ENCODE peak calls at places on chromosome 17, in seven cellular contexts. One of them, this sample, is unnamed.

GRCh38 chr17:40311575-40311974 is 2.6 kb downstream of the RARA start:
- DNase-seq in small intestine: no peak
- DNase-seq in CD8-positive, alpha-beta memory T cell: no peak
- DNase-seq in tibial artery: peak; percentile 89
- DNase-seq in HuH-7.5: no peak
- DNase-seq in fibroblast of mammary gland: no peak
- DNase-seq in stimulated activated CD4-positive, alpha-beta T cell treated with anti-CD3 and anti-CD28 coated beads, Interleukin-1b, Interleukin-23, amount 100 ng/mL, for 48 hours: no peak
- DNase-seq in this sample: no peak

GRCh38 chr17:15999974-16000827 is 577 bp downstream of the TTC19 start:
- DNase-seq in small intestine: peak; percentile 36
- DNase-seq in CD8-positive, alpha-beta memory T cell: no peak
- DNase-seq in tibial artery: peak; percentile 74
- DNase-seq in HuH-7.5: peak; percentile 18
- DNase-seq in fibroblast of mammary gland: peak; percentile 33
- DNase-seq in stimulated activated CD4-positive, alpha-beta T cell treated with anti-CD3 and anti-CD28 coated beads, Interleukin-1b, Interleukin-23, amount 100 ng/mL, for 48 hours: no peak
- DNase-seq in this sample: no peak

GRCh38 chr17:19996502-19996901 is 12.7 kb upstream of the SPECC1 start:
- DNase-seq in small intestine: no peak
- DNase-seq in CD8-positive, alpha-beta memory T cell: no peak
- DNase-seq in tibial artery: no peak
- DNase-seq in HuH-7.5: no peak
- DNase-seq in fibroblast of mammary gland: no peak
- DNase-seq in stimulated activated CD4-positive, alpha-beta T cell treated with anti-CD3 and anti-CD28 coated beads, Interleukin-1b, Interleukin-23, amount 100 ng/mL, for 48 hours: no peak
- DNase-seq in this sample: no peak

GRCh38 chr17:27602721-27603445 is 28.1 kb upstream of the LGALS9 start:
- DNase-seq in small intestine: peak; percentile 65
- DNase-seq in CD8-positive, alpha-beta memory T cell: peak; percentile 75
- DNase-seq in tibial artery: peak; percentile 80
- DNase-seq in HuH-7.5: peak; percentile 94
- DNase-seq in fibroblast of mammary gland: peak; percentile 63
- DNase-seq in stimulated activated CD4-positive, alpha-beta T cell treated with anti-CD3 and anti-CD28 coated beads, Interleukin-1b, Interleukin-23, amount 100 ng/mL, for 48 hours: peak; percentile 63
- DNase-seq in this sample: peak; percentile 95

GRCh38 chr17:81553616-81554181 is 1.5 kb upstream of the FAAP100 start:
- DNase-seq in small intestine: peak; percentile 19
- DNase-seq in CD8-positive, alpha-beta memory T cell: no peak
- DNase-seq in tibial artery: peak; percentile 78
- DNase-seq in HuH-7.5: no peak
- DNase-seq in fibroblast of mammary gland: peak; percentile 99
- DNase-seq in stimulated activated CD4-positive, alpha-beta T cell treated with anti-CD3 and anti-CD28 coated beads, Interleukin-1b, Interleukin-23, amount 100 ng/mL, for 48 hours: no peak
- DNase-seq in this sample: no peak

GRCh38 chr17:9056566-9056965 is 35.3 kb downstream of the NTN1 start:
- DNase-seq in small intestine: no peak
- DNase-seq in CD8-positive, alpha-beta memory T cell: no peak
- DNase-seq in tibial artery: no peak
- DNase-seq in HuH-7.5: no peak
- DNase-seq in fibroblast of mammary gland: no peak
- DNase-seq in stimulated activated CD4-positive, alpha-beta T cell treated with anti-CD3 and anti-CD28 coated beads, Interleukin-1b, Interleukin-23, amount 100 ng/mL, for 48 hours: no peak
- DNase-seq in this sample: no peak

GRCh38 chr17:50767030-50767429 is 288 bp downstream of the ANKRD40CL start:
- DNase-seq in small intestine: no peak
- DNase-seq in CD8-positive, alpha-beta memory T cell: no peak
- DNase-seq in tibial artery: no peak
- DNase-seq in HuH-7.5: no peak
- DNase-seq in fibroblast of mammary gland: no peak
- DNase-seq in stimulated activated CD4-positive, alpha-beta T cell treated with anti-CD3 and anti-CD28 coated beads, Interleukin-1b, Interleukin-23, amount 100 ng/mL, for 48 hours: no peak
- DNase-seq in this sample: peak; percentile 72

GRCh38 chr17:61422116-61422799 is 22.6 kb downstream of the TBX2 start:
- DNase-seq in small intestine: no peak
- DNase-seq in CD8-positive, alpha-beta memory T cell: no peak
- DNase-seq in tibial artery: no peak
- DNase-seq in HuH-7.5: no peak
- DNase-seq in fibroblast of mammary gland: no peak
- DNase-seq in stimulated activated CD4-positive, alpha-beta T cell treated with anti-CD3 and anti-CD28 coated beads, Interleukin-1b, Interleukin-23, amount 100 ng/mL, for 48 hours: no peak
- DNase-seq in this sample: peak; percentile 70

GRCh38 chr17:61635913-61636432 is 45.0 kb upstream of the NACA2 start:
- DNase-seq in small intestine: peak; percentile 55
- DNase-seq in CD8-positive, alpha-beta memory T cell: peak; percentile 63
- DNase-seq in tibial artery: no peak
- DNase-seq in HuH-7.5: peak; percentile 62
- DNase-seq in fibroblast of mammary gland: peak; percentile 69
- DNase-seq in stimulated activated CD4-positive, alpha-beta T cell treated with anti-CD3 and anti-CD28 coated beads, Interleukin-1b, Interleukin-23, amount 100 ng/mL, for 48 hours: peak; percentile 34
- DNase-seq in this sample: no peak

GRCh38 chr17:50765454-50766221 is 1.7 kb downstream of the ANKRD40CL start:
- DNase-seq in small intestine: peak; percentile 88
- DNase-seq in CD8-positive, alpha-beta memory T cell: no peak
- DNase-seq in tibial artery: no peak
- DNase-seq in HuH-7.5: no peak
- DNase-seq in fibroblast of mammary gland: no peak
- DNase-seq in stimulated activated CD4-positive, alpha-beta T cell treated with anti-CD3 and anti-CD28 coated beads, Interleukin-1b, Interleukin-23, amount 100 ng/mL, for 48 hours: no peak
- DNase-seq in this sample: peak; percentile 91

GRCh38 chr17:32276217-32276616 is 10.6 kb downstream of the RHBDL3 start:
- DNase-seq in small intestine: no peak
- DNase-seq in CD8-positive, alpha-beta memory T cell: no peak
- DNase-seq in tibial artery: no peak
- DNase-seq in HuH-7.5: no peak
- DNase-seq in fibroblast of mammary gland: no peak
- DNase-seq in stimulated activated CD4-positive, alpha-beta T cell treated with anti-CD3 and anti-CD28 coated beads, Interleukin-1b, Interleukin-23, amount 100 ng/mL, for 48 hours: no peak
- DNase-seq in this sample: no peak

GRCh38 chr17:57463103-57463885 is 207.0 kb downstream of the MSI2 start:
- DNase-seq in small intestine: no peak
- DNase-seq in CD8-positive, alpha-beta memory T cell: no peak
- DNase-seq in tibial artery: no peak
- DNase-seq in HuH-7.5: no peak
- DNase-seq in fibroblast of mammary gland: peak; percentile 74
- DNase-seq in stimulated activated CD4-positive, alpha-beta T cell treated with anti-CD3 and anti-CD28 coated beads, Interleukin-1b, Interleukin-23, amount 100 ng/mL, for 48 hours: peak; percentile 92
- DNase-seq in this sample: no peak

GRCh38 chr17:10337136-10337535 is 35.7 kb downstream of the MYH13 start:
- DNase-seq in small intestine: no peak
- DNase-seq in CD8-positive, alpha-beta memory T cell: no peak
- DNase-seq in tibial artery: no peak
- DNase-seq in HuH-7.5: no peak
- DNase-seq in fibroblast of mammary gland: peak; percentile 63
- DNase-seq in stimulated activated CD4-positive, alpha-beta T cell treated with anti-CD3 and anti-CD28 coated beads, Interleukin-1b, Interleukin-23, amount 100 ng/mL, for 48 hours: no peak
- DNase-seq in this sample: no peak

GRCh38 chr17:47272491-47272890 is 18.9 kb downstream of the ITGB3 start:
- DNase-seq in small intestine: no peak
- DNase-seq in CD8-positive, alpha-beta memory T cell: no peak
- DNase-seq in tibial artery: no peak
- DNase-seq in HuH-7.5: no peak
- DNase-seq in fibroblast of mammary gland: no peak
- DNase-seq in stimulated activated CD4-positive, alpha-beta T cell treated with anti-CD3 and anti-CD28 coated beads, Interleukin-1b, Interleukin-23, amount 100 ng/mL, for 48 hours: no peak
- DNase-seq in this sample: no peak

GRCh38 chr17:77666480-77666879 is 292.0 kb upstream of the TNRC6C start:
- DNase-seq in small intestine: no peak
- DNase-seq in CD8-positive, alpha-beta memory T cell: no peak
- DNase-seq in tibial artery: no peak
- DNase-seq in HuH-7.5: no peak
- DNase-seq in fibroblast of mammary gland: no peak
- DNase-seq in stimulated activated CD4-positive, alpha-beta T cell treated with anti-CD3 and anti-CD28 coated beads, Interleukin-1b, Interleukin-23, amount 100 ng/mL, for 48 hours: no peak
- DNase-seq in this sample: no peak

GRCh38 chr17:68437979-68438877 is 19.1 kb downstream of the WIPI1 start:
- DNase-seq in small intestine: peak; percentile 79
- DNase-seq in CD8-positive, alpha-beta memory T cell: peak; percentile 68
- DNase-seq in tibial artery: peak; percentile 38
- DNase-seq in HuH-7.5: no peak
- DNase-seq in fibroblast of mammary gland: no peak
- DNase-seq in stimulated activated CD4-positive, alpha-beta T cell treated with anti-CD3 and anti-CD28 coated beads, Interleukin-1b, Interleukin-23, amount 100 ng/mL, for 48 hours: peak; percentile 30
- DNase-seq in this sample: no peak

GRCh38 chr17:77451271-77451893 is 310.6 kb downstream of the SEC14L1 start:
- DNase-seq in small intestine: peak; percentile 77
- DNase-seq in CD8-positive, alpha-beta memory T cell: peak; percentile 80
- DNase-seq in tibial artery: peak; percentile 78
- DNase-seq in HuH-7.5: peak; percentile 80
- DNase-seq in fibroblast of mammary gland: peak; percentile 71
- DNase-seq in stimulated activated CD4-positive, alpha-beta T cell treated with anti-CD3 and anti-CD28 coated beads, Interleukin-1b, Interleukin-23, amount 100 ng/mL, for 48 hours: peak; percentile 73
- DNase-seq in this sample: no peak

GRCh38 chr17:75516255-75516618 is at the start of gene TSEN54:
- DNase-seq in small intestine: peak; percentile 94
- DNase-seq in CD8-positive, alpha-beta memory T cell: peak; percentile 96
- DNase-seq in tibial artery: peak; percentile 97
- DNase-seq in HuH-7.5: peak; percentile 95
- DNase-seq in fibroblast of mammary gland: peak; percentile 76
- DNase-seq in stimulated activated CD4-positive, alpha-beta T cell treated with anti-CD3 and anti-CD28 coated beads, Interleukin-1b, Interleukin-23, amount 100 ng/mL, for 48 hours: peak; percentile 95
- DNase-seq in this sample: peak; percentile 96

GRCh38 chr17:7466644-7467341 is 12.6 kb downstream of the ZBTB4 start:
- DNase-seq in small intestine: no peak
- DNase-seq in CD8-positive, alpha-beta memory T cell: no peak
- DNase-seq in tibial artery: peak; percentile 79
- DNase-seq in HuH-7.5: no peak
- DNase-seq in fibroblast of mammary gland: peak; percentile 92
- DNase-seq in stimulated activated CD4-positive, alpha-beta T cell treated with anti-CD3 and anti-CD28 coated beads, Interleukin-1b, Interleukin-23, amount 100 ng/mL, for 48 hours: no peak
- DNase-seq in this sample: no peak

GRCh38 chr17:73722163-73722562 is 77.9 kb upstream of the SDK2 start:
- DNase-seq in small intestine: no peak
- DNase-seq in CD8-positive, alpha-beta memory T cell: peak; percentile 56
- DNase-seq in tibial artery: no peak
- DNase-seq in HuH-7.5: no peak
- DNase-seq in fibroblast of mammary gland: no peak
- DNase-seq in stimulated activated CD4-positive, alpha-beta T cell treated with anti-CD3 and anti-CD28 coated beads, Interleukin-1b, Interleukin-23, amount 100 ng/mL, for 48 hours: no peak
- DNase-seq in this sample: no peak

GRCh38 chr17:28317965-28318758 is 838 bp upstream of the TMEM97 start:
- DNase-seq in small intestine: no peak
- DNase-seq in CD8-positive, alpha-beta memory T cell: no peak
- DNase-seq in tibial artery: no peak
- DNase-seq in HuH-7.5: peak; percentile 32
- DNase-seq in fibroblast of mammary gland: no peak
- DNase-seq in stimulated activated CD4-positive, alpha-beta T cell treated with anti-CD3 and anti-CD28 coated beads, Interleukin-1b, Interleukin-23, amount 100 ng/mL, for 48 hours: no peak
- DNase-seq in this sample: no peak

GRCh38 chr17:57516290-57517215 is 228.5 kb downstream of the CCDC182 start:
- DNase-seq in small intestine: no peak
- DNase-seq in CD8-positive, alpha-beta memory T cell: no peak
- DNase-seq in tibial artery: no peak
- DNase-seq in HuH-7.5: peak; percentile 45
- DNase-seq in fibroblast of mammary gland: no peak
- DNase-seq in stimulated activated CD4-positive, alpha-beta T cell treated with anti-CD3 and anti-CD28 coated beads, Interleukin-1b, Interleukin-23, amount 100 ng/mL, for 48 hours: no peak
- DNase-seq in this sample: no peak

GRCh38 chr17:58312021-58312630 is 16.5 kb downstream of the TSPOAP1 start:
- DNase-seq in small intestine: no peak
- DNase-seq in CD8-positive, alpha-beta memory T cell: no peak
- DNase-seq in tibial artery: peak; percentile 59
- DNase-seq in HuH-7.5: no peak
- DNase-seq in fibroblast of mammary gland: no peak
- DNase-seq in stimulated activated CD4-positive, alpha-beta T cell treated with anti-CD3 and anti-CD28 coated beads, Interleukin-1b, Interleukin-23, amount 100 ng/mL, for 48 hours: no peak
- DNase-seq in this sample: no peak

GRCh38 chr17:32881054-32881453 is 4.1 kb upstream of the MYO1D start:
- DNase-seq in small intestine: no peak
- DNase-seq in CD8-positive, alpha-beta memory T cell: no peak
- DNase-seq in tibial artery: no peak
- DNase-seq in HuH-7.5: no peak
- DNase-seq in fibroblast of mammary gland: peak; percentile 74
- DNase-seq in stimulated activated CD4-positive, alpha-beta T cell treated with anti-CD3 and anti-CD28 coated beads, Interleukin-1b, Interleukin-23, amount 100 ng/mL, for 48 hours: no peak
- DNase-seq in this sample: no peak

GRCh38 chr17:44210342-44211192 is 8.9 kb downstream of the UBTF start:
- DNase-seq in small intestine: peak; percentile 82
- DNase-seq in CD8-positive, alpha-beta memory T cell: peak; percentile 93
- DNase-seq in tibial artery: peak; percentile 91
- DNase-seq in HuH-7.5: peak; percentile 93
- DNase-seq in fibroblast of mammary gland: peak; percentile 85
- DNase-seq in stimulated activated CD4-positive, alpha-beta T cell treated with anti-CD3 and anti-CD28 coated beads, Interleukin-1b, Interleukin-23, amount 100 ng/mL, for 48 hours: peak; percentile 93
- DNase-seq in this sample: no peak

GRCh38 chr17:4782652-4783051 is 3.5 kb downstream of the VMO1 start:
- DNase-seq in small intestine: no peak
- DNase-seq in CD8-positive, alpha-beta memory T cell: no peak
- DNase-seq in tibial artery: no peak
- DNase-seq in HuH-7.5: no peak
- DNase-seq in fibroblast of mammary gland: no peak
- DNase-seq in stimulated activated CD4-positive, alpha-beta T cell treated with anti-CD3 and anti-CD28 coated beads, Interleukin-1b, Interleukin-23, amount 100 ng/mL, for 48 hours: peak; percentile 11
- DNase-seq in this sample: no peak

GRCh38 chr17:68381076-68381900 is 76.0 kb downstream of the WIPI1 start:
- DNase-seq in small intestine: no peak
- DNase-seq in CD8-positive, alpha-beta memory T cell: no peak
- DNase-seq in tibial artery: no peak
- DNase-seq in HuH-7.5: no peak
- DNase-seq in fibroblast of mammary gland: peak; percentile 99
- DNase-seq in stimulated activated CD4-positive, alpha-beta T cell treated with anti-CD3 and anti-CD28 coated beads, Interleukin-1b, Interleukin-23, amount 100 ng/mL, for 48 hours: peak; percentile 11
- DNase-seq in this sample: no peak

This sample was measured in esophagus muscularis mucosa.